ENCODE peak calls at places on chromosomes 3 and 15, in five cellular contexts. One of them, this sample, is unnamed.

GRCh38 chr3:111539351-111540331 is 2.4 kb upstream of the CD96 start:
- DNase-seq in IMR-90: peak
- DNase-seq in stimulated activated naive CD4-positive, alpha-beta T cell: peak
- DNase-seq in heart left ventricle: no peak
- DNase-seq in Karpas-422: peak
- DNase-seq in this sample: peak

GRCh38 chr3:13122101-13123055 is 49.1 kb upstream of the IQSEC1 start:
- DNase-seq in IMR-90: no peak
- DNase-seq in stimulated activated naive CD4-positive, alpha-beta T cell: no peak
- DNase-seq in Karpas-422: no peak
- DNase-seq in heart left ventricle: no peak
- DNase-seq in this sample: no peak

GRCh38 chr15:83571820-83572707 is 81.9 kb upstream of the ADAMTSL3 start:
- DNase-seq in IMR-90: peak
- DNase-seq in stimulated activated naive CD4-positive, alpha-beta T cell: no peak
- DNase-seq in heart left ventricle: no peak
- DNase-seq in Karpas-422: peak
- DNase-seq in this sample: no peak

GRCh38 chr3:140699516-140700231 is 21.8 kb downstream of the TRIM42 start:
- DNase-seq in Karpas-422: no peak
- DNase-seq in stimulated activated naive CD4-positive, alpha-beta T cell: no peak
- DNase-seq in IMR-90: no peak
- DNase-seq in heart left ventricle: no peak
- DNase-seq in this sample: no peak

GRCh38 chr3:141242722-141243092 is 11.1 kb downstream of the PXYLP1 start:
- DNase-seq in IMR-90: no peak
- DNase-seq in Karpas-422: no peak
- DNase-seq in stimulated activated naive CD4-positive, alpha-beta T cell: no peak
- DNase-seq in heart left ventricle: no peak
- DNase-seq in this sample: no peak

GRCh38 chr3:60017631-60018030 is 967.8 kb upstream of the CFAP20DC start:
- DNase-seq in Karpas-422: no peak
- DNase-seq in stimulated activated naive CD4-positive, alpha-beta T cell: peak
- DNase-seq in heart left ventricle: no peak
- DNase-seq in IMR-90: no peak
- DNase-seq in this sample: peak

GRCh38 chr3:150180349-150180748 is 209.7 kb upstream of the PFN2 start:
- DNase-seq in IMR-90: peak
- DNase-seq in heart left ventricle: no peak
- DNase-seq in Karpas-422: no peak
- DNase-seq in stimulated activated naive CD4-positive, alpha-beta T cell: no peak
- DNase-seq in this sample: no peak

GRCh38 chr3:183924956-183925355 is 40.3 kb upstream of the PARL start:
- DNase-seq in IMR-90: peak
- DNase-seq in stimulated activated naive CD4-positive, alpha-beta T cell: no peak
- DNase-seq in heart left ventricle: no peak
- DNase-seq in Karpas-422: no peak
- DNase-seq in this sample: no peak

GRCh38 chr15:58297639-58298038 is 134.2 kb upstream of the LIPC start:
- DNase-seq in Karpas-422: no peak
- DNase-seq in IMR-90: no peak
- DNase-seq in heart left ventricle: no peak
- DNase-seq in stimulated activated naive CD4-positive, alpha-beta T cell: no peak
- DNase-seq in this sample: no peak

GRCh38 chr3:127886276-127886862 is 28.7 kb upstream of the KBTBD12 start:
- DNase-seq in IMR-90: no peak
- DNase-seq in stimulated activated naive CD4-positive, alpha-beta T cell: no peak
- DNase-seq in heart left ventricle: no peak
- DNase-seq in Karpas-422: peak
- DNase-seq in this sample: no peak

GRCh38 chr3:131223373-131224289 is 157.9 kb upstream of the NUDT16 start:
- DNase-seq in stimulated activated naive CD4-positive, alpha-beta T cell: no peak
- DNase-seq in heart left ventricle: no peak
- DNase-seq in Karpas-422: no peak
- DNase-seq in IMR-90: no peak
- DNase-seq in this sample: no peak

GRCh38 chr3:36981006-36981405 is 11.9 kb downstream of the EPM2AIP1 start:
- DNase-seq in heart left ventricle: no peak
- DNase-seq in IMR-90: no peak
- DNase-seq in Karpas-422: no peak
- DNase-seq in stimulated activated naive CD4-positive, alpha-beta T cell: no peak
- DNase-seq in this sample: no peak

GRCh38 chr3:111538687-111539086 is 3.3 kb upstream of the CD96 start:
- DNase-seq in heart left ventricle: no peak
- DNase-seq in stimulated activated naive CD4-positive, alpha-beta T cell: no peak
- DNase-seq in Karpas-422: no peak
- DNase-seq in IMR-90: peak
- DNase-seq in this sample: no peak

GRCh38 chr15:55846108-55846707 is 103.3 kb upstream of the PRTG start:
- DNase-seq in stimulated activated naive CD4-positive, alpha-beta T cell: peak
- DNase-seq in heart left ventricle: peak
- DNase-seq in Karpas-422: peak
- DNase-seq in IMR-90: peak
- DNase-seq in this sample: peak

This sample was measured in central memory CD4-positive, alpha-beta T cell.